ENCODE peak calls at places on chromosomes 16 and 17, in eight cellular contexts. One of them, this sample, is unnamed.

GRCh38 chr17:7558544-7559306 is at the start of gene TNFSF13:
- DNase-seq in RWPE1: no peak
- DNase-seq in pancreas: peak
- DNase-seq in OCI-LY7: no peak
- DNase-seq in HFFc6: no peak
- DNase-seq in kidney: peak
- DNase-seq in IMR-90: no peak
- DNase-seq in neural progenitor cell: no peak
- DNase-seq in this sample: no peak

GRCh38 chr17:34116306-34116705 is 138.8 kb upstream of the CCL2 start:
- DNase-seq in IMR-90: no peak
- DNase-seq in RWPE1: no peak
- DNase-seq in OCI-LY7: no peak
- DNase-seq in kidney: no peak
- DNase-seq in neural progenitor cell: no peak
- DNase-seq in pancreas: no peak
- DNase-seq in HFFc6: no peak
- DNase-seq in this sample: no peak

GRCh38 chr17:50479522-50480141 is 972 bp downstream of the RSAD1 start:
- DNase-seq in RWPE1: peak
- DNase-seq in OCI-LY7: peak
- DNase-seq in IMR-90: peak
- DNase-seq in pancreas: peak
- DNase-seq in kidney: peak
- DNase-seq in neural progenitor cell: peak
- DNase-seq in HFFc6: peak
- DNase-seq in this sample: peak

GRCh38 chr17:33389506-33390141 is 96.5 kb upstream of the ASIC2 start:
- DNase-seq in RWPE1: peak
- DNase-seq in pancreas: no peak
- DNase-seq in OCI-LY7: no peak
- DNase-seq in neural progenitor cell: no peak
- DNase-seq in IMR-90: no peak
- DNase-seq in kidney: no peak
- DNase-seq in HFFc6: peak
- DNase-seq in this sample: peak

GRCh38 chr17:57908278-57908677 is 46.9 kb downstream of the CUEDC1 start:
- DNase-seq in RWPE1: no peak
- DNase-seq in kidney: no peak
- DNase-seq in OCI-LY7: no peak
- DNase-seq in IMR-90: no peak
- DNase-seq in pancreas: no peak
- DNase-seq in neural progenitor cell: no peak
- DNase-seq in HFFc6: no peak
- DNase-seq in this sample: no peak

GRCh38 chr17:72501404-72502110 is 380.7 kb downstream of the SOX9 start:
- DNase-seq in IMR-90: no peak
- DNase-seq in pancreas: peak
- DNase-seq in RWPE1: no peak
- DNase-seq in OCI-LY7: no peak
- DNase-seq in neural progenitor cell: no peak
- DNase-seq in kidney: no peak
- DNase-seq in HFFc6: no peak
- DNase-seq in this sample: no peak

GRCh38 chr16:57123216-57123968 is 31.0 kb downstream of the CPNE2 start:
- DNase-seq in neural progenitor cell: no peak
- DNase-seq in HFFc6: no peak
- DNase-seq in OCI-LY7: no peak
- DNase-seq in pancreas: no peak
- DNase-seq in RWPE1: no peak
- DNase-seq in kidney: no peak
- DNase-seq in IMR-90: no peak
- DNase-seq in this sample: peak

GRCh38 chr17:72683506-72684404 is 408.7 kb downstream of the SLC39A11 start:
- DNase-seq in HFFc6: peak
- DNase-seq in kidney: no peak
- DNase-seq in OCI-LY7: no peak
- DNase-seq in pancreas: no peak
- DNase-seq in IMR-90: peak
- DNase-seq in RWPE1: peak
- DNase-seq in neural progenitor cell: no peak
- DNase-seq in this sample: peak

GRCh38 chr17:81488276-81488860 is 24.2 kb downstream of the ACTG1 start:
- DNase-seq in kidney: no peak
- DNase-seq in OCI-LY7: peak
- DNase-seq in HFFc6: no peak
- DNase-seq in IMR-90: no peak
- DNase-seq in pancreas: no peak
- DNase-seq in RWPE1: no peak
- DNase-seq in neural progenitor cell: no peak
- DNase-seq in this sample: no peak

GRCh38 chr17:4604111-4604644 is 19.8 kb downstream of the SMTNL2 start:
- DNase-seq in RWPE1: no peak
- DNase-seq in HFFc6: peak
- DNase-seq in IMR-90: peak
- DNase-seq in pancreas: no peak
- DNase-seq in kidney: no peak
- DNase-seq in OCI-LY7: no peak
- DNase-seq in neural progenitor cell: no peak
- DNase-seq in this sample: peak

GRCh38 chr16:75319513-75320401 is 68.3 kb upstream of the BCAR1 start:
- DNase-seq in IMR-90: peak
- DNase-seq in RWPE1: no peak
- DNase-seq in OCI-LY7: peak
- DNase-seq in kidney: no peak
- DNase-seq in pancreas: no peak
- DNase-seq in HFFc6: peak
- DNase-seq in neural progenitor cell: no peak
- DNase-seq in this sample: peak

GRCh38 chr16:75320435-75320834 is 69.0 kb upstream of the BCAR1 start:
- DNase-seq in OCI-LY7: peak
- DNase-seq in IMR-90: no peak
- DNase-seq in RWPE1: no peak
- DNase-seq in pancreas: no peak
- DNase-seq in neural progenitor cell: peak
- DNase-seq in HFFc6: peak
- DNase-seq in kidney: no peak
- DNase-seq in this sample: no peak

GRCh38 chr16:75318737-75319136 is 67.3 kb upstream of the BCAR1 start:
- DNase-seq in neural progenitor cell: no peak
- DNase-seq in IMR-90: no peak
- DNase-seq in HFFc6: no peak
- DNase-seq in OCI-LY7: no peak
- DNase-seq in kidney: no peak
- DNase-seq in RWPE1: no peak
- DNase-seq in pancreas: no peak
- DNase-seq in this sample: no peak

GRCh38 chr16:75315907-75316306 is 64.5 kb upstream of the BCAR1 start:
- DNase-seq in OCI-LY7: no peak
- DNase-seq in neural progenitor cell: no peak
- DNase-seq in RWPE1: no peak
- DNase-seq in kidney: no peak
- DNase-seq in pancreas: no peak
- DNase-seq in IMR-90: no peak
- DNase-seq in HFFc6: no peak
- DNase-seq in this sample: no peak

GRCh38 chr16:75317101-75317522 is 65.7 kb upstream of the BCAR1 start:
- DNase-seq in neural progenitor cell: no peak
- DNase-seq in pancreas: no peak
- DNase-seq in HFFc6: no peak
- DNase-seq in RWPE1: no peak
- DNase-seq in OCI-LY7: no peak
- DNase-seq in IMR-90: no peak
- DNase-seq in kidney: no peak
- DNase-seq in this sample: peak
- TF ChIP-seq CTCF in neural progenitor cell: no peak
- TF ChIP-seq CTCF in pancreas: no peak
- TF ChIP-seq CTCF in HFFc6: no peak
- TF ChIP-seq CTCF in RWPE1: no peak
- TF ChIP-seq CTCF in OCI-LY7: no peak
- TF ChIP-seq CTCF in IMR-90: no peak
- TF ChIP-seq CTCF in kidney: no peak
- TF ChIP-seq CTCF in this sample: no peak

GRCh38 chr17:30278032-30278431 is 13.7 kb downstream of the BLMH start:
- DNase-seq in neural progenitor cell: peak
- DNase-seq in HFFc6: peak
- DNase-seq in RWPE1: no peak
- DNase-seq in OCI-LY7: peak
- DNase-seq in IMR-90: peak
- DNase-seq in pancreas: no peak
- DNase-seq in kidney: no peak
- DNase-seq in this sample: peak
- TF ChIP-seq CTCF in neural progenitor cell: peak
- TF ChIP-seq CTCF in HFFc6: peak
- TF ChIP-seq CTCF in RWPE1: peak
- TF ChIP-seq CTCF in OCI-LY7: peak
- TF ChIP-seq CTCF in IMR-90: peak
- TF ChIP-seq CTCF in pancreas: peak
- TF ChIP-seq CTCF in kidney: peak
- TF ChIP-seq CTCF in this sample: peak

GRCh38 chr16:28998837-28999236 is 14.0 kb downstream of the LAT start:
- DNase-seq in OCI-LY7: no peak
- DNase-seq in neural progenitor cell: no peak
- DNase-seq in kidney: no peak
- DNase-seq in RWPE1: no peak
- DNase-seq in HFFc6: no peak
- DNase-seq in pancreas: no peak
- DNase-seq in IMR-90: no peak
- DNase-seq in this sample: no peak

GRCh38 chr16:28999577-28999976 is 14.7 kb downstream of the LAT start:
- DNase-seq in pancreas: no peak
- DNase-seq in OCI-LY7: no peak
- DNase-seq in IMR-90: no peak
- DNase-seq in HFFc6: no peak
- DNase-seq in RWPE1: no peak
- DNase-seq in kidney: no peak
- DNase-seq in neural progenitor cell: no peak
- DNase-seq in this sample: no peak

GRCh38 chr16:29000019-29000418 is 15.2 kb downstream of the LAT start:
- DNase-seq in IMR-90: no peak
- DNase-seq in pancreas: no peak
- DNase-seq in kidney: no peak
- DNase-seq in neural progenitor cell: no peak
- DNase-seq in HFFc6: no peak
- DNase-seq in OCI-LY7: no peak
- DNase-seq in RWPE1: no peak
- DNase-seq in this sample: no peak
- TF ChIP-seq CTCF in IMR-90: no peak
- TF ChIP-seq CTCF in pancreas: no peak
- TF ChIP-seq CTCF in kidney: no peak
- TF ChIP-seq CTCF in neural progenitor cell: no peak
- TF ChIP-seq CTCF in HFFc6: no peak
- TF ChIP-seq CTCF in OCI-LY7: no peak
- TF ChIP-seq CTCF in RWPE1: no peak
- TF ChIP-seq CTCF in this sample: no peak

GRCh38 chr17:51590071-51590470 is 329.7 kb downstream of the UTP18 start:
- DNase-seq in RWPE1: no peak
- DNase-seq in kidney: no peak
- DNase-seq in OCI-LY7: no peak
- DNase-seq in IMR-90: no peak
- DNase-seq in HFFc6: no peak
- DNase-seq in neural progenitor cell: no peak
- DNase-seq in pancreas: no peak
- DNase-seq in this sample: no peak

GRCh38 chr17:51588063-51588462 is 327.7 kb downstream of the UTP18 start:
- DNase-seq in OCI-LY7: no peak
- DNase-seq in RWPE1: no peak
- DNase-seq in neural progenitor cell: no peak
- DNase-seq in pancreas: no peak
- DNase-seq in IMR-90: no peak
- DNase-seq in HFFc6: no peak
- DNase-seq in kidney: no peak
- DNase-seq in this sample: no peak

GRCh38 chr17:51580869-51581268 is 320.5 kb downstream of the UTP18 start:
- DNase-seq in OCI-LY7: no peak
- DNase-seq in RWPE1: no peak
- DNase-seq in kidney: no peak
- DNase-seq in neural progenitor cell: no peak
- DNase-seq in IMR-90: no peak
- DNase-seq in pancreas: no peak
- DNase-seq in HFFc6: no peak
- DNase-seq in this sample: no peak

DNA sequence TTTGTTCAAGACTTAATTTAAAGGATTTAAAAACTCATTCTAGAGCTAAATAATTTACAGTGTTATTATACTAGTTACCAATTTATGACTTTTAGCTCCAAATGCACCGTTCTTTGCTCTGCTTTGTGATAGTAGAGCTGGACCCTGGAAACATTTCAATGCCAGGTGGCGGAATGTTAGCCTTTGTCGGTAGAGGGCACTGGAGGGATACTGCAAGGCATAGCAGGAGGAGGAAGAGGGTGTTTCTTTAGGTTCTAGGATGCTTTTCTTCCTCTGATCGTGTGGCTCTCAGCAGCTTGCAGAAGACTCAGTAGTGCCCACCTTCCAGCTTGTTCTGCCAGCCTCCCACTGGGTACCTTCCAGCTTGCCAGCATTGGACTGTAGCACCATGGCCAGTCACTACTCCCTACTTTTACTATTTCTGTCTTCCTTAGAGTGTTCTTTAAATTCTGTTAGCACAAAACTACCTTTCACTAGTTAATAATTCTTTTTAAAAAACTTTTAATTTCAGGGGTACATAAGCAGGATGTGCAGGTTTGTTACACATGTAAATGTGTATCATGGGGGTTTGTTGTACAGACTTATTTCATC is 325.3 kb downstream of the UTP18 start:
- DNase-seq in IMR-90: no peak
- DNase-seq in OCI-LY7: no peak
- DNase-seq in neural progenitor cell: peak
- DNase-seq in pancreas: no peak
- DNase-seq in RWPE1: peak
- DNase-seq in kidney: no peak
- DNase-seq in HFFc6: no peak
- DNase-seq in this sample: no peak
- TF ChIP-seq CTCF in IMR-90: no peak
- TF ChIP-seq CTCF in OCI-LY7: no peak
- TF ChIP-seq CTCF in neural progenitor cell: peak
- TF ChIP-seq CTCF in pancreas: no peak
- TF ChIP-seq CTCF in RWPE1: peak
- TF ChIP-seq CTCF in kidney: peak
- TF ChIP-seq CTCF in HFFc6: peak
- TF ChIP-seq CTCF in this sample: no peak

DNA sequence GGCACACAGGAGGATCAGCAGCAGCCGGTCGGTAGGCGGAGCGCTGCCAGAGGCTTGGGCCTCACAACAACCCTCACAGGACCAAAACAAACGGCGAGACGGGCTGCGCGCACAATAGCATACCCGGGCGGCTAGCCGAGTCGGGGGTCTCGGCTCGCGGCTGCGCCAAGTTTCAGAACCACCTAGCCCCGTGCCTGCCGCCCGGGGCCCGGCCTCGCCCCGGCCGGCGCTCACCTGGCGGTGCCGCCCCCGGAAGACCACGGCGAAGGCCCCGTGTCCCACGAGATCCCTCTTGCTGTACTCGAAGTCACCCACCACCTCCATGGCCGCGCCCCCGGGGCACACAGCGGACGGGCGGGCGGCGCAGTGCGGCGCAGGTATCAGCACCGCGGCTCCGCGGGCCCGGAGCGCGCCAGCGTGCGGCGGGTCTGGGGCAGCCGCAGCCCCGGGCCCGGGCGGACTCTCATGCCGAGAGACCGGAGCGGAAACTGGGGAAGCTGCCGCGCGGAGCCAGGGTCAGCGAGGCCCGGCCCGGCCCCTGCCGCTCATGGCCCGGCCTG is 562 bp downstream of the ULK2 start:
- DNase-seq in IMR-90: peak
- DNase-seq in pancreas: peak
- DNase-seq in kidney: peak
- DNase-seq in RWPE1: peak
- DNase-seq in neural progenitor cell: peak
- DNase-seq in HFFc6: peak
- DNase-seq in OCI-LY7: peak
- DNase-seq in this sample: peak
- TF ChIP-seq CTCF in IMR-90: peak
- TF ChIP-seq CTCF in pancreas: no peak
- TF ChIP-seq CTCF in kidney: no peak
- TF ChIP-seq CTCF in RWPE1: no peak
- TF ChIP-seq CTCF in neural progenitor cell: peak
- TF ChIP-seq CTCF in HFFc6: peak
- TF ChIP-seq CTCF in OCI-LY7: peak
- TF ChIP-seq CTCF in this sample: peak